ENCODE peak calls at places on chromosomes 7 and 10, in four cellular contexts. T is HepG2, F is GM12878, O is K562. K is an unnamed sample.

GRCh38 chr10:73850863-73851461 is 23.4 kb downstream of the CAMK2G start:
- DNase-seq in T (no peak), F (no peak), O (no peak), K (no peak)

GRCh38 chr10:125035588-125036298 is 93.8 kb downstream of the ZRANB1 start:
- DNase-seq in T (no peak), F (no peak), O (no peak), K (no peak)

GRCh38 chr10:122286872-122287271 is 15.8 kb downstream of the BTBD16 start:
- DNase-seq in T (no peak), F (no peak), O (no peak), K (no peak)

GRCh38 chr10:56063642-56064041 is 297.4 kb downstream of the ZWINT start:
- DNase-seq in T (no peak), F (no peak), O (no peak), K (no peak)

GRCh38 chr10:31146496-31147219 is 115.0 kb upstream of the ZNF438 start:
- DNase-seq in T (no peak), F (no peak), O (no peak), K (no peak)

GRCh38 chr10:77160679-77161078 is 476.9 kb downstream of the KCNMA1 start:
- DNase-seq in T (no peak), F (no peak), O (no peak), K (no peak)

GRCh38 chr7:92667816-92668540 is 77.8 kb upstream of the FAM133B start:
- DNase-seq in T (no peak), F (no peak), O (no peak), K (no peak)

GRCh38 chr7:131723926-131724325 is 167.5 kb upstream of the PODXL start:
- DNase-seq in T (peak), F (no peak), O (no peak), K (no peak)

GRCh38 chr10:104321716-104322415 is 16.4 kb downstream of the ITPRIP start:
- DNase-seq in T (no peak), F (no peak), O (no peak), K (no peak)

GRCh38 chr10:6054884-6055283 is 7.3 kb downstream of the IL2RA start:
- DNase-seq in T (no peak), F (no peak), O (no peak), K (peak)

GRCh38 chr7:124257638-124258308 is 224.9 kb upstream of the TMEM229A start:
- DNase-seq in T (no peak), F (no peak), O (no peak), K (no peak)

GRCh38 chr7:124261710-124262109 is 228.8 kb upstream of the TMEM229A start:
- DNase-seq in T (no peak), F (no peak), O (no peak), K (no peak)

GRCh38 chr7:124267154-124267553 is 234.3 kb upstream of the TMEM229A start:
- DNase-seq in T (no peak), F (no peak), O (no peak), K (no peak)

DNA sequence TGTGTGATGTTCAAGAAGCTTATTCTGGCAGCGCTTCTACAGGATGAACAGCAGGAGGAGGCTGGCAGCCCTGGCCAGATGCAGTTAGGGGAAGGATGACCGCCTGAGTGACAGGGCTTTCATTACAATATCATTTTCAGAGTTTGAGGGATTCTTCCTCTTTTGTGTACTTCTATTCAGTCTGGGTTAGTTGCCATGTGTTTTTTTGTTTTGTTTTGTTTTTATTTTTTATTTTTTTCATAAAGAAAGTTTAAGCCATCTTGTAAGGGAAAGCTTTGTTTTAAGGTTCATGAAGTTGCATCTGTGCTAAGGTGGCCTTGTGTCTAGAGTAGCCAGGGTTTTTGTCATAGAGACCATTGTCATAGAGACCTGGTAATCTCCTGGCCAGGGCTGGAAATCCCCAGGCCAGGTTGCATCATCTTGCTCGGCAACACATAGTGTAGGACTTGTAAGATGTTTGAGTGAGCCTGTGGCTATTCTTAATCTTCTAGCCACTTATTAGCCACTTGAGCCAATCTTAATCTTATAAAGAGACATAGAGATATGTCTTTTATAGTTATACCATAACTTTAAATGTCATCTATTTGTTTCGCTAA is 230.5 kb upstream of the TMEM229A start:
- DNase-seq in T (no peak), F (peak), O (peak), K (no peak)
- TF ChIP-seq USF2 in T (no peak), F (no peak), O (no peak), K (no peak)

GRCh38 chr7:88759216-88759955 is at the start of gene ZNF804B:
- DNase-seq in T (no peak), F (no peak), O (peak), K (peak)
- TF ChIP-seq EZH2 in T (no peak), F (no peak), O (no peak), K (peak)

GRCh38 chr7:77326131-77326530 is 90.0 kb downstream of the GSAP start:
- DNase-seq in T (no peak), F (no peak), O (no peak), K (no peak)

GRCh38 chr7:77329466-77330168 is 86.5 kb downstream of the GSAP start:
- DNase-seq in T (no peak), F (no peak), O (no peak), K (no peak)

GRCh38 chr7:77328669-77329068 is 87.5 kb downstream of the GSAP start:
- DNase-seq in T (no peak), F (no peak), O (no peak), K (no peak)

GRCh38 chr7:77327932-77328628 is 88.1 kb downstream of the GSAP start:
- DNase-seq in T (no peak), F (no peak), O (no peak), K (no peak)

GRCh38 chr7:77327067-77327931 is 88.8 kb downstream of the GSAP start:
- DNase-seq in T (peak), F (no peak), O (no peak), K (no peak)
- TF ChIP-seq USF2 in T (no peak), F (no peak), O (no peak), K (no peak)

GRCh38 chr10:26090762-26091161 is 125.8 kb upstream of the GAD2 start:
- DNase-seq in T (no peak), F (no peak), O (no peak), K (no peak)
- TF ChIP-seq EZH2 in T (no peak), F (no peak), O (no peak), K (no peak)

DNA sequence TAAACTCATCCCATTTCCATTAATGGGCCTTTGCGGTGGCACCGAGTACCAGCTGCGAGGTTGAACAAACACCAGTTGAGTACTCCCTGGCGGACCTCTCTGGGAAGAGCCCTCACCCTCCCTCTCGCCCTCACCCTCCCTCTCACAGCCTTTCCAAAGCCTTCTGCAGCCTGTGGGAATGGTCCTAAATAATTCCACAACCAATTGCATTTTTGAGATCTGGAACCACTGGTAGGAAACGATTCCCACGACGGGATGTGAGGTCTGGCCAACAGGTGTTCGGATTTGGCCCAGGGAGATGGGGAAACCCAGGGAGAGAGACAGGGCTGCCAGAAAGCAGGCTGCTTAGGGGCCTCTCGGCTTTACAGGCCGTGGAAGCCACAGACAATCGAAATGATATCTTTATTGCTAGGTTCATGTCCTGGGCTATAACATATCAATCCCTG is 5.3 kb downstream of the PTF1A start:
- DNase-seq in T (no peak), F (no peak), O (no peak), K (peak)
- TF ChIP-seq USF2 in T (no peak), F (no peak), O (no peak), K (no peak)

GRCh38 chr7:1370738-1371137 is 88.5 kb downstream of the MICALL2 start:
- DNase-seq in T (no peak), F (no peak), O (no peak), K (no peak)

GRCh38 chr7:1367501-1367900 is 91.8 kb downstream of the MICALL2 start:
- DNase-seq in T (no peak), F (no peak), O (no peak), K (no peak)

GRCh38 chr7:1369856-1370657 is 89.2 kb downstream of the MICALL2 start:
- DNase-seq in T (no peak), F (no peak), O (no peak), K (no peak)

GRCh38 chr7:1368150-1368681 is 91.1 kb downstream of the MICALL2 start:
- DNase-seq in T (no peak), F (no peak), O (no peak), K (no peak)

DNA sequence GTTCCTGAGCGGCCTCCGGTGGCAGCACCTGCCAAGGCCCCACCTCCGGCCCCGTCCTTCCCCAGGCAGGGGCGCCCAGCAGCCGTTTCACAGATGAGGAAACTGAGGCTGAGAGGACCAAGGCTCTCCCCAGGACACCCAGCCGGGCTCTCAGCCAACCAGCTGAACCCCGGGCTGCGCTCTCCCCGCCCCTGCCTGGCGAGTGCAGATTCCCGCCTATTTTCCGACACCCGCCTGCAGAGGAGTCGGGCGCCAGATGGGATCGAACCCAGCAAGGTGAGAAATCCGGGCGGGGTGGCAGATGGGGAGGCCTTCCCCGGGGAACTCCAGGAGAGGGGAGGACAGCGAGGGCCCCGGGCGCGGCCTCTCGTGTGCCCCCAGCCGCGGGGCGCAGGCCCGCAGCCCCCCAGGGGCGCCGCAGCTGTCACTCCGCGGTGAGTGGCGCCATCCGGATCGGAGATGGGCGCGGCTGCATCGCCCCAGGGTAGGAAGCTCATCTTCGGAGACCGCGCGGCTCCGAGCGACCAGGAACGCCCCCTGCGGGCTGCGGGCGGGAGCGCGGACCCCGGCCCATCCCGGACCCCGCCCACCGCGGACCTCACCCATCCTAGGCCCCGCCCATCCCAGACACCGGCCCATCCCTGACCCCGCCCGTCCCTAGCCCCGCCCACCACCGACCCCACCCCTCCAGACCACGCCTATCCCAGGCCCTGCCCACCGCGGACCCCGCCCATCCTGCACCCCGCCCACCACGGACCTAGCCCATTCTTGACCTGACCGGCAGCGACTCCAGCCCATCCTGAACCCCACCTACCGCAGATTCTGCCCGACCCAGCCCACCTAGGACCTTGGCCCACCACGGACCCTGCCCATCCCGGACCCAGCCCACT is 90.3 kb downstream of the MICALL2 start:
- DNase-seq in T (peak), F (no peak), O (peak), K (peak)
- TF ChIP-seq EZH2 in T (no peak), F (no peak), O (no peak), K (no peak)

DNA sequence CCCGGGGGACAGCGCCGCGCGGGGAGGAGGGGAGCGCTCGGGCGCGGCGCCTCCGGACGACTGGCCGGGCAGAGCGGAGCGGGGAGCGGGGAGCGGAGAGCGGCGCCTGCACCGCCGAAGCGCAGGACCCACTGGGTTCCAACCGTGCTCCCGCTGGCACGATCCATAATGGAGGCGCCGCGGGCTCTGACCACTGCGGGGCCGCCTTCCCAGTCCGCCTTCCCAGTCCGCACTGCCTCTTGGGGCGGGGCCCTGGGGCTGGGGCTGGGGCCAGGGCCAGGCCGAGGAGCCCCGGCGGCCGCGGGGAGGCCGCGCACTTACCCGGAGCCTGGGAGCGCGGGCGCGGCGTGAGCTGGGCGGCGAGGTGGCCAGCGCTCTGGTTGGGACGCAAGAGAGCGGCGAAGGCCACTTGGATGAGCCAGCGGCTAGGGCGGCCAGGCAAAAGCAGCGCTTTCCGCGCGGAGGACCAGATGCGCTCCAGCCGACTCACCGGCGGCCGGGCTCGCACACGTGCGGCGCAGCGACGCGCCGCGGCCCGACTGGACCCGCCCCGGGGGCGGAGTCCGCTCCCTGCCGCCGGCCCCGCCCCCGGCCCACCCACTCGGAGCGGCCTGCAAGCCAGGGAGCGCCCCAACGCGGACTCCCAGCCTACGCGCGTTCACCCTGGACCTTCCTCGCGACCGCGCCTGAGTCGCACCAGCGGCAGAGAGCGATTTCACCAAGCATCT is at the start of gene PUS7:
- DNase-seq in T (peak), F (no peak), O (peak), K (peak)
- TF ChIP-seq USF2 in T (no peak), F (no peak), O (no peak), K (peak)

GRCh38 chr10:98646998-98647917 is 200.5 kb upstream of the HPS1 start:
- DNase-seq in T (no peak), F (no peak), O (no peak), K (peak)
- TF ChIP-seq EZH2 in T (no peak), F (no peak), O (no peak), K (no peak)

GRCh38 chr7:41879424-41879823 is 176.5 kb upstream of the INHBA start:
- DNase-seq in T (no peak), F (no peak), O (no peak), K (no peak)
- TF ChIP-seq USF2 in T (no peak), F (no peak), O (no peak), K (no peak)